ENCODE peak calls at places on chromosomes 5 and 9, in five cellular contexts. One of them, this sample, is unnamed.

GRCh38 chr5:39399135-39400036 is 25.4 kb downstream of the DAB2 start:
- DNase-seq in mucosa of descending colon: no peak
- DNase-seq in uterus: no peak
- DNase-seq in adipocyte: peak; percentile 98
- DNase-seq in psoas muscle: no peak
- DNase-seq in this sample: no peak

GRCh38 chr5:28807230-28807629 is 1768.8 kb upstream of the CDH9 start:
- DNase-seq in mucosa of descending colon: no peak
- DNase-seq in uterus: no peak
- DNase-seq in adipocyte: peak; percentile 23
- DNase-seq in psoas muscle: no peak
- DNase-seq in this sample: no peak

GRCh38 chr5:32545102-32545847 is 40.1 kb upstream of the SUB1 start:
- DNase-seq in mucosa of descending colon: no peak
- DNase-seq in uterus: no peak
- DNase-seq in adipocyte: no peak
- DNase-seq in psoas muscle: no peak
- DNase-seq in this sample: no peak

GRCh38 chr9:35834260-35835215 is 5.5 kb downstream of the TMEM8B start:
- DNase-seq in mucosa of descending colon: no peak
- DNase-seq in uterus: no peak
- DNase-seq in adipocyte: no peak
- DNase-seq in psoas muscle: no peak
- DNase-seq in this sample: no peak

GRCh38 chr5:53038196-53038847 is 49.2 kb downstream of the ITGA2 start:
- DNase-seq in mucosa of descending colon: no peak
- DNase-seq in uterus: no peak
- DNase-seq in adipocyte: no peak
- DNase-seq in psoas muscle: peak; percentile 18
- DNase-seq in this sample: no peak

GRCh38 chr9:137837345-137838278 is 40.0 kb upstream of the CACNA1B start:
- DNase-seq in mucosa of descending colon: no peak
- DNase-seq in uterus: no peak
- DNase-seq in adipocyte: no peak
- DNase-seq in psoas muscle: no peak
- DNase-seq in this sample: no peak

GRCh38 chr5:142977363-142978051 is 207.3 kb downstream of the ARHGAP26 start:
- DNase-seq in mucosa of descending colon: no peak
- DNase-seq in uterus: no peak
- DNase-seq in adipocyte: peak; percentile 50
- DNase-seq in psoas muscle: no peak
- DNase-seq in this sample: no peak

GRCh38 chr5:109558364-109558763 is 131.4 kb upstream of the MAN2A1 start:
- DNase-seq in mucosa of descending colon: no peak
- DNase-seq in uterus: no peak
- DNase-seq in adipocyte: peak; percentile 4
- DNase-seq in psoas muscle: no peak
- DNase-seq in this sample: no peak

GRCh38 chr5:15008911-15009310 is 137.3 kb upstream of the ANKH start:
- DNase-seq in mucosa of descending colon: no peak
- DNase-seq in uterus: no peak
- DNase-seq in adipocyte: peak; percentile 22
- DNase-seq in psoas muscle: no peak
- DNase-seq in this sample: no peak

GRCh38 chr9:133874061-133874638 is 118.0 kb downstream of the VAV2 start:
- DNase-seq in mucosa of descending colon: no peak
- DNase-seq in uterus: no peak
- DNase-seq in adipocyte: peak; percentile 70
- DNase-seq in psoas muscle: no peak
- DNase-seq in this sample: no peak

GRCh38 chr5:123438244-123438643 is 15.0 kb upstream of the CEP120 start:
- DNase-seq in mucosa of descending colon: no peak
- DNase-seq in uterus: no peak
- DNase-seq in adipocyte: no peak
- DNase-seq in psoas muscle: no peak
- DNase-seq in this sample: no peak

GRCh38 chr5:2607622-2608021 is 143.9 kb downstream of the IRX2 start:
- DNase-seq in mucosa of descending colon: no peak
- DNase-seq in uterus: no peak
- DNase-seq in adipocyte: no peak
- DNase-seq in psoas muscle: no peak
- DNase-seq in this sample: no peak

GRCh38 chr5:150653145-150653761 is 7.8 kb upstream of the MYOZ3 start:
- DNase-seq in mucosa of descending colon: no peak
- DNase-seq in uterus: no peak
- DNase-seq in adipocyte: no peak
- DNase-seq in psoas muscle: no peak
- DNase-seq in this sample: no peak

DNA sequence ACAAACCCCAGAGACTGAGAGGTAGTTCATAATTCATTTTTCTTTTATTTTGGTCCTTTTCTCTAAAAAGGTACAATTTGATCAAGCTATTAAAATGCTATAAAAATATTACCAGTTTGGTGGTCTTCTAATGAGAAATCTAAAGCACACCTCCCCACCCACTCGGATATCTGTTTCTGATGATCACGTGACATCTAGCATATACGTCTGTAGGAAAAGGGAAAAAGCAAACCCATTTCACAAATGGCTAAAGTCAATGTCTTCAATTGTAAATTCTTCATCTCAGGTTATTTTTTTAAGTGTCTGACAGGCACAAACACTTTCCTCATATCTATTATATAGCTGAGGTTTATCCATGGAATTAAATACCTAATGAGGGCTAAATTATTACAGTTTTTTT is 18.9 kb downstream of the ZNF354A start:
- DNase-seq in mucosa of descending colon: no peak
- DNase-seq in uterus: no peak
- DNase-seq in adipocyte: no peak
- DNase-seq in psoas muscle: no peak
- DNase-seq in this sample: no peak
- H3K9me3 ChIP-seq in mucosa of descending colon: peaks cover 99% of the 10 kb centered on the region
- H3K9me3 ChIP-seq in uterus: no peaks in the 10 kb centered on the region
- H3K9me3 ChIP-seq in adipocyte: peaks cover 97% of the 10 kb centered on the region
- H3K9me3 ChIP-seq in psoas muscle: peaks cover 96% of the 10 kb centered on the region
- H3K9me3 ChIP-seq in this sample: peaks cover 98% of the 10 kb centered on the region

GRCh38 chr5:6159864-6160199 is 218.5 kb downstream of the MED10 start:
- DNase-seq in mucosa of descending colon: no peak
- DNase-seq in uterus: no peak
- DNase-seq in adipocyte: no peak
- DNase-seq in psoas muscle: no peak
- DNase-seq in this sample: no peak

GRCh38 chr5:6161257-6161656 is 217.1 kb downstream of the MED10 start:
- DNase-seq in mucosa of descending colon: no peak
- DNase-seq in uterus: no peak
- DNase-seq in adipocyte: no peak
- DNase-seq in psoas muscle: no peak
- DNase-seq in this sample: no peak

GRCh38 chr5:6163913-6164312 is 214.4 kb downstream of the MED10 start:
- DNase-seq in mucosa of descending colon: no peak
- DNase-seq in uterus: no peak
- DNase-seq in adipocyte: no peak
- DNase-seq in psoas muscle: no peak
- DNase-seq in this sample: no peak

GRCh38 chr5:6162175-6162574 is 216.2 kb downstream of the MED10 start:
- DNase-seq in mucosa of descending colon: no peak
- DNase-seq in uterus: no peak
- DNase-seq in adipocyte: no peak
- DNase-seq in psoas muscle: no peak
- DNase-seq in this sample: no peak

DNA sequence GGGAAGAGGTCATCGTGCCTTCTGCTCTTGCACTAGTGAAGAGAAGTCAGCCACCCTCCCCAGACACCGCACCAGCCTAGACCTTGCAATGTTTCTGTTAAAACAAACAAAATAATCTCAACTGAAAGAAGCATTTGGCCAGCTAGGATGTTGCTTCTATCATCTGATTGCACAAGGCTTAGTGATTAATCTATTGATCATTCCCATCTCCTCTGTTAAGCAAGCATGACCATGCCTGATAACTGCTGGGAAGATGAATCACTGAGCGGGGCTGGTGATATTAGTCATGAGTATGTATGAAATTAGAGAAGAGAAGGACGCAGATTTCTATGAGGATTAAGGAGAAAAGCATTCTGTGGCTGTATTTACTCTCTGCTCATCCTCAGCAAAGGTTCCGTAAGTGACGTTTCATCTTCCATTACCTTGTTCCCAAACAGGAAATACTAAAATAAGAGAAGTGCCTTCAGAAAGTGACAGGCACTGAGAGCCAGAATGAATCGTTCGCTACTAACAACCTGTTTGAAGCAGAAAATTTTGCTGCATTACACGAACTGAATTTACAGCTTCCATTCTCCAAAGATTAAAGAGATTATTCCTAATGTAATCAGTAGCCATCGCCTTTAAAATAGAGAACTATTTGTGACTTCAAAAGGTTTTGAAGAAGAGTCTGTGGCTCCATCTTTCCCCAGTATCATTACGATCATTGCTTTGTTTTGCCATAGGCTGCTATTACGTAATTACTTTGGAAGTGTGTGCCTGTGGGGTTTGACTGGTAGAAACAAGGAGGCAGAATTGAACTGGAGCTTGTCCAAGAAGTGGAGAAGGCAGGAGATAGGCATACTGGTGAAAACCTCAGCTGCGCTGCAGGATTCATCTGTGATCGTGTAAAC is 219.1 kb downstream of the MED10 start:
- DNase-seq in mucosa of descending colon: no peak
- DNase-seq in uterus: no peak
- DNase-seq in adipocyte: peak; percentile 1
- DNase-seq in psoas muscle: no peak
- DNase-seq in this sample: no peak
- H3K4me3 ChIP-seq in mucosa of descending colon: no peak overlapping the region
- H3K4me3 ChIP-seq in uterus: no peak overlapping the region
- H3K4me3 ChIP-seq in adipocyte: peak overlapping the region; percentile 39
- H3K4me3 ChIP-seq in psoas muscle: no peak overlapping the region
- H3K4me3 ChIP-seq in this sample: no peak overlapping the region

GRCh38 chr5:76383126-76383825 is 19.8 kb upstream of the IQGAP2 start:
- DNase-seq in mucosa of descending colon: no peak
- DNase-seq in uterus: no peak
- DNase-seq in adipocyte: no peak
- DNase-seq in psoas muscle: no peak
- DNase-seq in this sample: no peak

GRCh38 chr5:76379316-76379715 is 23.8 kb upstream of the IQGAP2 start:
- DNase-seq in mucosa of descending colon: no peak
- DNase-seq in uterus: no peak
- DNase-seq in adipocyte: no peak
- DNase-seq in psoas muscle: no peak
- DNase-seq in this sample: no peak

GRCh38 chr5:76380346-76381074 is 22.6 kb upstream of the IQGAP2 start:
- DNase-seq in mucosa of descending colon: no peak
- DNase-seq in uterus: no peak
- DNase-seq in adipocyte: no peak
- DNase-seq in psoas muscle: no peak
- DNase-seq in this sample: no peak

GRCh38 chr5:76378355-76378754 is 24.7 kb upstream of the IQGAP2 start:
- DNase-seq in mucosa of descending colon: no peak
- DNase-seq in uterus: no peak
- DNase-seq in adipocyte: no peak
- DNase-seq in psoas muscle: no peak
- DNase-seq in this sample: no peak

DNA sequence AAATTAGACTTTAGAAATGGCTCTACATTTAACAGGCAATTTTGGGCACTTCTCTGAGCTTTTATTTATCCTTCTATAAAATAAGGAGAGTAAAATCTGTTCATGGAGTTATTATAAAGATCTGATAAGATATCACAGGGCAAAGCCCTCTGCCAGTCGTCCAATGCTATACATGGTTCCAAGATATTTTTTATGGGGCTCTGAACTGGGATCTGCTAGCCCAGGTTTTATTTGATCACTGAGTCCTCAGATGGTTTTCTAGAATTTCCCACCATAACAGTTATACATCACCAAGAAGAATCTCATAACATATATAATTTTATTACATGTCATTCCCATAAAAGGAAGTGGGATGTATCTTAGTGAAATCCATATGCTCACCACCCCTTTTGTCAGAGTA is 23.2 kb upstream of the IQGAP2 start:
- DNase-seq in mucosa of descending colon: no peak
- DNase-seq in uterus: no peak
- DNase-seq in adipocyte: no peak
- DNase-seq in psoas muscle: no peak
- DNase-seq in this sample: no peak
- H3K9me3 ChIP-seq in mucosa of descending colon: no peaks in the 10 kb centered on the region
- H3K9me3 ChIP-seq in uterus: no peaks in the 10 kb centered on the region
- H3K9me3 ChIP-seq in adipocyte: no peaks in the 10 kb centered on the region
- H3K9me3 ChIP-seq in psoas muscle: no peaks in the 10 kb centered on the region
- H3K9me3 ChIP-seq in this sample: no peaks in the 10 kb centered on the region

GRCh38 chr5:141234109-141234508 is 11.0 kb downstream of the PCDHB14 start:
- DNase-seq in mucosa of descending colon: no peak
- DNase-seq in uterus: no peak
- DNase-seq in adipocyte: peak; percentile 27
- DNase-seq in psoas muscle: no peak
- DNase-seq in this sample: no peak
- H3K4me3 ChIP-seq in mucosa of descending colon: no peak overlapping the region
- H3K4me3 ChIP-seq in uterus: peak overlapping the region; percentile 9
- H3K4me3 ChIP-seq in adipocyte: peak overlapping the region; percentile 46
- H3K4me3 ChIP-seq in psoas muscle: no peak overlapping the region
- H3K4me3 ChIP-seq in this sample: peak overlapping the region; percentile 18

GRCh38 chr5:180259260-180259611 is 32.6 kb downstream of the MAPK9 start:
- DNase-seq in mucosa of descending colon: no peak
- DNase-seq in uterus: no peak
- DNase-seq in adipocyte: peak; percentile 1
- DNase-seq in psoas muscle: no peak
- DNase-seq in this sample: no peak
- H3K9me3 ChIP-seq in mucosa of descending colon: peaks cover 100% of the 10 kb centered on the region
- H3K9me3 ChIP-seq in uterus: peaks cover 6% of the 10 kb centered on the region
- H3K9me3 ChIP-seq in adipocyte: peaks cover 99% of the 10 kb centered on the region
- H3K9me3 ChIP-seq in psoas muscle: peaks cover 95% of the 10 kb centered on the region
- H3K9me3 ChIP-seq in this sample: peaks cover 99% of the 10 kb centered on the region

GRCh38 chr5:74544811-74545210 is 95.7 kb downstream of the ENC1 start:
- DNase-seq in mucosa of descending colon: no peak
- DNase-seq in uterus: no peak
- DNase-seq in adipocyte: no peak
- DNase-seq in psoas muscle: no peak
- DNase-seq in this sample: no peak
- H3K4me3 ChIP-seq in mucosa of descending colon: no peak overlapping the region
- H3K4me3 ChIP-seq in uterus: no peak overlapping the region
- H3K4me3 ChIP-seq in adipocyte: no peak overlapping the region
- H3K4me3 ChIP-seq in psoas muscle: no peak overlapping the region
- H3K4me3 ChIP-seq in this sample: no peak overlapping the region

This sample was measured in upper lobe of right lung.